ENCODE peak calls at places on chromosomes 5 and 9, in four cellular contexts. One of them, this sample, is unnamed.

GRCh38 chr5:29758986-29759421 is 1434.5 kb upstream of the CDH6 start:
- DNase-seq in HepG2: peak; percentile 97
- DNase-seq in neural progenitor cell: peak; percentile 64
- DNase-seq in tibial nerve: no peak
- DNase-seq in this sample: peak; percentile 0

GRCh38 chr5:107808671-107809137 is 138.0 kb upstream of the EFNA5 start:
- DNase-seq in HepG2: peak; percentile 13
- DNase-seq in tibial nerve: no peak
- DNase-seq in neural progenitor cell: peak; percentile 94
- DNase-seq in this sample: no peak

GRCh38 chr9:4137234-4137633 is 162.6 kb downstream of the GLIS3 start:
- DNase-seq in neural progenitor cell: no peak
- DNase-seq in HepG2: peak; percentile 35
- DNase-seq in tibial nerve: no peak
- DNase-seq in this sample: peak; percentile 15

GRCh38 chr5:73230264-73231244 is 57.6 kb downstream of the TMEM174 start:
- DNase-seq in neural progenitor cell: peak; percentile 79
- DNase-seq in HepG2: no peak
- DNase-seq in tibial nerve: no peak
- DNase-seq in this sample: peak; percentile 24

GRCh38 chr5:78260771-78261170 is 33.7 kb downstream of the AP3B1 start:
- DNase-seq in neural progenitor cell: no peak
- DNase-seq in tibial nerve: no peak
- DNase-seq in HepG2: no peak
- DNase-seq in this sample: no peak

GRCh38 chr5:6758201-6758600 is 45.0 kb downstream of the TENT4A start:
- DNase-seq in tibial nerve: no peak
- DNase-seq in neural progenitor cell: no peak
- DNase-seq in HepG2: no peak
- DNase-seq in this sample: no peak

GRCh38 chr9:5336683-5337082 is 3.0 kb downstream of the RLN1 start:
- DNase-seq in tibial nerve: no peak
- DNase-seq in neural progenitor cell: no peak
- DNase-seq in HepG2: no peak
- DNase-seq in this sample: peak; percentile 17

GRCh38 chr9:16032799-16033198 is 480.0 kb downstream of the CCDC171 start:
- DNase-seq in HepG2: no peak
- DNase-seq in neural progenitor cell: peak; percentile 49
- DNase-seq in tibial nerve: no peak
- DNase-seq in this sample: no peak

GRCh38 chr9:124882221-124882620 is 20.3 kb downstream of the ARPC5L start:
- DNase-seq in HepG2: no peak
- DNase-seq in tibial nerve: no peak
- DNase-seq in neural progenitor cell: no peak
- DNase-seq in this sample: no peak

GRCh38 chr9:126123927-126124326 is 202.7 kb upstream of the MVB12B start:
- DNase-seq in neural progenitor cell: no peak
- DNase-seq in HepG2: no peak
- DNase-seq in tibial nerve: no peak
- DNase-seq in this sample: no peak

GRCh38 chr5:114148253-114148652 is 213.6 kb upstream of the KCNN2 start:
- DNase-seq in tibial nerve: no peak
- DNase-seq in neural progenitor cell: no peak
- DNase-seq in HepG2: peak; percentile 50
- DNase-seq in this sample: no peak

GRCh38 chr9:121242955-121243346 is 25.0 kb upstream of the GSN start:
- DNase-seq in HepG2: no peak
- DNase-seq in neural progenitor cell: no peak
- DNase-seq in tibial nerve: no peak
- DNase-seq in this sample: no peak

GRCh38 chr5:130549884-130550552 is 615.0 kb downstream of the HINT1 start:
- DNase-seq in neural progenitor cell: no peak
- DNase-seq in HepG2: peak; percentile 3
- DNase-seq in tibial nerve: no peak
- DNase-seq in this sample: no peak

GRCh38 chr5:74957029-74957781 is 91.0 kb upstream of the FAM169A start:
- DNase-seq in tibial nerve: no peak
- DNase-seq in neural progenitor cell: no peak
- DNase-seq in HepG2: no peak
- DNase-seq in this sample: peak; percentile 77

GRCh38 chr5:92086059-92086811 is 703.1 kb upstream of the ARRDC3 start:
- DNase-seq in neural progenitor cell: no peak
- DNase-seq in HepG2: no peak
- DNase-seq in tibial nerve: no peak
- DNase-seq in this sample: no peak

GRCh38 chr9:135904121-135904520 is 3.2 kb downstream of the CAMSAP1 start:
- DNase-seq in tibial nerve: no peak
- DNase-seq in neural progenitor cell: no peak
- DNase-seq in HepG2: no peak
- DNase-seq in this sample: no peak

GRCh38 chr9:137025120-137025966 is 2.7 kb downstream of the ABCA2 start:
- DNase-seq in tibial nerve: peak; percentile 43
- DNase-seq in HepG2: peak; percentile 52
- DNase-seq in neural progenitor cell: peak; percentile 43
- DNase-seq in this sample: peak; percentile 42

GRCh38 chr9:79535534-79535933 is 36.2 kb upstream of the TLE4 start:
- DNase-seq in tibial nerve: no peak
- DNase-seq in neural progenitor cell: no peak
- DNase-seq in HepG2: no peak
- DNase-seq in this sample: no peak

GRCh38 chr5:168317096-168317520 is 25.7 kb downstream of the WWC1 start:
- DNase-seq in neural progenitor cell: peak; percentile 38
- DNase-seq in tibial nerve: no peak
- DNase-seq in HepG2: no peak
- DNase-seq in this sample: no peak

GRCh38 chr9:81045658-81046057 is 643.7 kb downstream of the TLE1 start:
- DNase-seq in neural progenitor cell: no peak
- DNase-seq in tibial nerve: no peak
- DNase-seq in HepG2: no peak
- DNase-seq in this sample: no peak

GRCh38 chr9:135513351-135513846 is 7.8 kb upstream of the LCN1 start:
- DNase-seq in tibial nerve: no peak
- DNase-seq in HepG2: no peak
- DNase-seq in neural progenitor cell: no peak
- DNase-seq in this sample: no peak

GRCh38 chr5:73728493-73729273 is 102.7 kb downstream of the ARHGEF28 start:
- DNase-seq in tibial nerve: no peak
- DNase-seq in HepG2: no peak
- DNase-seq in neural progenitor cell: no peak
- DNase-seq in this sample: no peak

GRCh38 chr9:116234091-116234490 is 80.5 kb downstream of the PAPPA start:
- DNase-seq in tibial nerve: no peak
- DNase-seq in neural progenitor cell: no peak
- DNase-seq in HepG2: no peak
- DNase-seq in this sample: no peak

GRCh38 chr9:35096035-35096849 is at the start of gene PIGO:
- DNase-seq in HepG2: peak; percentile 83
- DNase-seq in neural progenitor cell: peak; percentile 93
- DNase-seq in tibial nerve: peak; percentile 75
- DNase-seq in this sample: peak; percentile 91

GRCh38 chr5:54738118-54738972 is 220.8 kb downstream of the SNX18 start:
- DNase-seq in tibial nerve: peak; percentile 38
- DNase-seq in neural progenitor cell: no peak
- DNase-seq in HepG2: no peak
- DNase-seq in this sample: peak; percentile 40

GRCh38 chr5:38258319-38259061 is at the start of gene EGFLAM:
- DNase-seq in HepG2: no peak
- DNase-seq in neural progenitor cell: peak; percentile 84
- DNase-seq in tibial nerve: no peak
- DNase-seq in this sample: no peak

GRCh38 chr5:132134384-132134783 is 60.8 kb downstream of the CSF2 start:
- DNase-seq in tibial nerve: no peak
- DNase-seq in neural progenitor cell: no peak
- DNase-seq in HepG2: peak; percentile 15
- DNase-seq in this sample: peak; percentile 9

GRCh38 chr9:130982636-130983282 is 26.2 kb upstream of the LAMC3 start:
- DNase-seq in neural progenitor cell: no peak
- DNase-seq in tibial nerve: no peak
- DNase-seq in HepG2: no peak
- DNase-seq in this sample: no peak

GRCh38 chr9:98860871-98861293 is 53.4 kb downstream of the GALNT12 start:
- DNase-seq in tibial nerve: peak; percentile 66
- DNase-seq in neural progenitor cell: peak; percentile 54
- DNase-seq in HepG2: no peak
- DNase-seq in this sample: peak; percentile 35

GRCh38 chr5:87121315-87122170 is 146.1 kb upstream of the RASA1 start:
- DNase-seq in tibial nerve: no peak
- DNase-seq in neural progenitor cell: no peak
- DNase-seq in HepG2: peak; percentile 16
- DNase-seq in this sample: peak; percentile 48

GRCh38 chr9:137150485-137151060 is 11.6 kb downstream of the GRIN1 start:
- DNase-seq in tibial nerve: no peak
- DNase-seq in neural progenitor cell: no peak
- DNase-seq in HepG2: peak; percentile 84
- DNase-seq in this sample: no peak

GRCh38 chr9:112017878-112018277 is 121.3 kb downstream of the UGCG start:
- DNase-seq in neural progenitor cell: no peak
- DNase-seq in HepG2: no peak
- DNase-seq in tibial nerve: no peak
- DNase-seq in this sample: no peak

GRCh38 chr9:112025886-112026285 is 129.3 kb downstream of the UGCG start:
- DNase-seq in HepG2: no peak
- DNase-seq in tibial nerve: no peak
- DNase-seq in neural progenitor cell: no peak
- DNase-seq in this sample: peak; percentile 65

GRCh38 chr9:112020680-112021596 is 124.3 kb downstream of the UGCG start:
- DNase-seq in neural progenitor cell: no peak
- DNase-seq in tibial nerve: no peak
- DNase-seq in HepG2: peak; percentile 13
- DNase-seq in this sample: peak; percentile 45

GRCh38 chr9:112021742-112022141 is 125.1 kb downstream of the UGCG start:
- DNase-seq in tibial nerve: no peak
- DNase-seq in neural progenitor cell: no peak
- DNase-seq in HepG2: no peak
- DNase-seq in this sample: no peak
- H3K27ac ChIP-seq in tibial nerve: no peak overlapping the region
- H3K27ac ChIP-seq in neural progenitor cell: no peak overlapping the region
- H3K27ac ChIP-seq in HepG2: no peak overlapping the region
- H3K27ac ChIP-seq in this sample: no peak overlapping the region

GRCh38 chr9:70868044-70868443 is 253.4 kb downstream of the TRPM3 start:
- DNase-seq in tibial nerve: no peak
- DNase-seq in neural progenitor cell: no peak
- DNase-seq in HepG2: no peak
- DNase-seq in this sample: peak; percentile 10
- H3K4me3 ChIP-seq in tibial nerve: peak overlapping the region; percentile 17
- H3K4me3 ChIP-seq in neural progenitor cell: no peak overlapping the region
- H3K4me3 ChIP-seq in HepG2: no peak overlapping the region
- H3K4me3 ChIP-seq in this sample: no peak overlapping the region

DNA sequence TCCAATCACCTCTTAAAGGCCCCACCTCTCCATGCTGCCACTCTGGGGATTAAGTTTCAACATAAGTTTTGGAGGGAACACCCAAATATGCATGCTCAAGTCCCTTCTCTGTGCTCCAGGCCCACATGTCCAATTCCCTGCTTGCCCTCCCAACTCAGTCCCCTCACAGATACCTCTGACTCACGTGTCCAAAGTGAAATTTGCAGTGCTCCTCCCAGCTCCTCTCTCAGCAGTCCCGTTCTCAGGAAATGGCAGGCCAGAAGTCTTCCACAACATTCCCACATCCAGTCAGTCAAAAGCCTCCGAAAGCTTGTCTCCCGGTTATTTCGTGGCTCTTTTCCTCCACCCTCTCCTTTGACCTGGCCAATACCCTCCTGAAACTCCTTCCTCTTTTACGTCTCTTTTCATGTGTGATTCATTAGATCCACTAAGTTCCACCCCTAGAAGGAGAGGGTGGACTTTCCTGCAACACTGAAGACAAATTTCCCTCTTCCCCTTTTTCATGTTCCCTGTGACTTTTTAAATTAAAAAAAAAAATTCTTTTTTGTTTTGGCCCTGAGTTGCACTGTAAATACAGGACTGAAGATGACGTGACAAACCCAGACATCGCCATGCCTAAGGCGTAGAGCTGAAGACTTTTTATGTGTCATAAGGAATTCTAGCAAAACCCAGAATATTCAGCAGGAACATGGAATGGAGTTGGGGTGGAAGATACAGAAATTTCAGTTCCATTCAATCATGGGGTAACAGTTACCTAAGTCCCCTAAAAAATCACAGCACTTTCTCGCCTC is 12.8 kb upstream of the MGAT1 start:
- DNase-seq in HepG2: no peak
- DNase-seq in tibial nerve: no peak
- DNase-seq in neural progenitor cell: no peak
- DNase-seq in this sample: no peak
- H3K27ac ChIP-seq in HepG2: no peak overlapping the region
- H3K27ac ChIP-seq in tibial nerve: peak overlapping the region; percentile 44
- H3K27ac ChIP-seq in neural progenitor cell: no peak overlapping the region
- H3K27ac ChIP-seq in this sample: no peak overlapping the region

GRCh38 chr9:21584890-21585289 is 102.8 kb upstream of the IFNE start:
- DNase-seq in tibial nerve: no peak
- DNase-seq in neural progenitor cell: no peak
- DNase-seq in HepG2: no peak
- DNase-seq in this sample: no peak
- H3K4me3 ChIP-seq in tibial nerve: no peak overlapping the region
- H3K4me3 ChIP-seq in neural progenitor cell: no peak overlapping the region
- H3K4me3 ChIP-seq in HepG2: no peak overlapping the region
- H3K4me3 ChIP-seq in this sample: no peak overlapping the region

DNA sequence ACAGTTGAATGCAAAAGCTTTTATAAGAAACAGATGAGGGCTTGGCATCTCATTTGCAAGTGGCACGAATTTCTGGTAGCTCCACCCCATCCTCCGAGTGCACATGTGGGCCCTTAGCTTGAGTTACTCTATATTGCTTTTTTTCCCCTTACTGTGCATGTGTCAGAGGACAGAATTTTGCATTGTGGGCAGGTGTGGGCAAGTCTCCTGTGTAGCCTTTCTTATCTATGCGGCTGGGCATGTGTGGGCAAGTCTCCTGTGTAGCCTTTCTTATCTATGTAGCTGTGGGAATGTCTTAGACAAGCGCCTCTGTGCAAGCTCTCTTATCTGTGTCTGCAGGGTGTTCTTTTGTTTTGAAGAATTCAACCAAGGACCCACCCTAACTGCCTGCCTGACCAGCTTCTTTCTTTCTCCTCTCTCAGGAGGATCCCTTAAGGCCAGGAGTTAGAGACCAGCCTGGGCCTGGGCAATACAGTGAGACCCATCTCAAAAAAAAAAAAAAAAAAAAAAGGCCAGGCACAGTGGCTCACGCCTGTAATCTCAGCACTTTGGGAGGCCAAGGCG is 34.1 kb upstream of the SIL1 start:
- DNase-seq in neural progenitor cell: no peak
- DNase-seq in HepG2: no peak
- DNase-seq in tibial nerve: no peak
- DNase-seq in this sample: no peak
- H3K27ac ChIP-seq in neural progenitor cell: no peak overlapping the region
- H3K27ac ChIP-seq in HepG2: no peak overlapping the region
- H3K27ac ChIP-seq in tibial nerve: no peak overlapping the region
- H3K27ac ChIP-seq in this sample: no peak overlapping the region